ENCODE peak calls at places on chromosomes 1 and 21, in seven cellular contexts. F, D, C, H, B, R and O are unnamed samples.

GRCh38 chr1:2564815-2565415 is 8.7 kb downstream of the TNFRSF14 start:
- DNase-seq in B (no peak), D (no peak), H (no peak), R (no peak), F (no peak), C (no peak), O (peak; percentile 8)

GRCh38 chr1:8213676-8214075 is 104.2 kb upstream of the SLC45A1 start:
- DNase-seq in H (no peak), C (no peak), D (no peak), B (no peak), F (no peak), R (no peak), O (no peak)

GRCh38 chr1:9607352-9607751 is 18.6 kb downstream of the TMEM201 start:
- DNase-seq in F (no peak), R (no peak), H (no peak), B (no peak), C (no peak), D (no peak), O (no peak)

GRCh38 chr1:82398357-82398756 is 597.6 kb downstream of the ADGRL2 start:
- DNase-seq in C (peak; percentile 37), H (no peak), D (no peak), R (no peak), F (no peak), B (no peak), O (no peak)

GRCh38 chr1:66788231-66788939 is 12.7 kb downstream of the INSL5 start:
- DNase-seq in B (no peak), R (no peak), H (no peak), D (no peak), F (no peak), C (peak; percentile 89), O (no peak)

GRCh38 chr21:16770279-16770678 is 742.6 kb upstream of the CXADR start:
- DNase-seq in F (no peak), D (no peak), H (no peak), C (no peak), B (no peak), R (no peak), O (no peak)

GRCh38 chr1:57883145-57883699 is 459.4 kb upstream of the DAB1 start:
- DNase-seq in F (no peak), D (no peak), R (no peak), B (no peak), H (no peak), C (no peak), O (no peak)

GRCh38 chr21:41884501-41885030 is 5.4 kb upstream of the PRDM15 start:
- DNase-seq in R (no peak), D (no peak), B (no peak), F (no peak), C (no peak), H (no peak), O (no peak)

GRCh38 chr1:65255088-65256050 is 54.0 kb upstream of the DNAJC6 start:
- DNase-seq in H (no peak), R (no peak), B (no peak), F (no peak), C (peak; percentile 24), D (peak; percentile 33), O (peak; percentile 10)

GRCh38 chr1:10686404-10687040 is 109.9 kb downstream of the CASZ1 start:
- DNase-seq in D (peak; percentile 81), C (no peak), H (peak; percentile 31), R (no peak), B (no peak), F (no peak), O (no peak)

GRCh38 chr1:102550729-102551384 is 554.1 kb upstream of the OLFM3 start:
- DNase-seq in C (peak; percentile 48), H (no peak), B (no peak), F (no peak), D (peak; percentile 20), R (no peak), O (peak; percentile 9)

GRCh38 chr1:34739613-34740012 is 15.2 kb upstream of the GJB5 start:
- DNase-seq in C (no peak), D (no peak), R (no peak), H (no peak), B (no peak), F (no peak), O (no peak)

GRCh38 chr1:246569248-246570238 is 3.3 kb downstream of the CNST start:
- DNase-seq in R (no peak), D (no peak), F (no peak), B (no peak), C (peak; percentile 81), H (peak; percentile 44), O (no peak)

GRCh38 chr1:59079434-59080135 is 217.3 kb upstream of the FGGY start:
- DNase-seq in C (no peak), D (no peak), H (no peak), F (no peak), R (no peak), B (no peak), O (no peak)

GRCh38 chr1:76865696-76866291 is 1.5 kb upstream of the ST6GALNAC5 start:
- DNase-seq in F (no peak), C (no peak), B (no peak), R (no peak), H (no peak), D (no peak), O (no peak)

GRCh38 chr1:67801903-67802302 is 31.4 kb downstream of the GNG12 start:
- DNase-seq in H (no peak), F (no peak), R (no peak), D (no peak), B (no peak), C (no peak), O (no peak)

GRCh38 chr21:42495765-42496119 is 282 bp downstream of the RSPH1 start:
- DNase-seq in C (peak; percentile 44), D (peak; percentile 70), F (no peak), B (no peak), R (no peak), H (peak; percentile 74), O (no peak)

GRCh38 chr1:154747841-154748766 is 122.0 kb downstream of the KCNN3 start:
- DNase-seq in C (no peak), D (peak; percentile 48), B (no peak), F (no peak), H (peak; percentile 48), R (no peak), O (no peak)

GRCh38 chr1:210363119-210363518 is 34.4 kb downstream of the HHAT start:
- DNase-seq in H (no peak), F (no peak), D (no peak), C (no peak), B (no peak), R (no peak), O (no peak)

GRCh38 chr1:39995973-39996393 is 41.0 kb downstream of the MFSD2A start:
- DNase-seq in H (peak; percentile 13), R (no peak), C (no peak), B (no peak), D (no peak), F (no peak), O (no peak)

GRCh38 chr1:25194576-25195020 is 37.7 kb downstream of the SYF2 start:
- DNase-seq in F (no peak), D (no peak), C (peak; percentile 96), R (no peak), B (no peak), H (no peak), O (no peak)

GRCh38 chr21:15870819-15871218 is 141.0 kb downstream of the USP25 start:
- DNase-seq in C (no peak), F (no peak), H (no peak), B (no peak), R (no peak), D (no peak), O (no peak)

DNA sequence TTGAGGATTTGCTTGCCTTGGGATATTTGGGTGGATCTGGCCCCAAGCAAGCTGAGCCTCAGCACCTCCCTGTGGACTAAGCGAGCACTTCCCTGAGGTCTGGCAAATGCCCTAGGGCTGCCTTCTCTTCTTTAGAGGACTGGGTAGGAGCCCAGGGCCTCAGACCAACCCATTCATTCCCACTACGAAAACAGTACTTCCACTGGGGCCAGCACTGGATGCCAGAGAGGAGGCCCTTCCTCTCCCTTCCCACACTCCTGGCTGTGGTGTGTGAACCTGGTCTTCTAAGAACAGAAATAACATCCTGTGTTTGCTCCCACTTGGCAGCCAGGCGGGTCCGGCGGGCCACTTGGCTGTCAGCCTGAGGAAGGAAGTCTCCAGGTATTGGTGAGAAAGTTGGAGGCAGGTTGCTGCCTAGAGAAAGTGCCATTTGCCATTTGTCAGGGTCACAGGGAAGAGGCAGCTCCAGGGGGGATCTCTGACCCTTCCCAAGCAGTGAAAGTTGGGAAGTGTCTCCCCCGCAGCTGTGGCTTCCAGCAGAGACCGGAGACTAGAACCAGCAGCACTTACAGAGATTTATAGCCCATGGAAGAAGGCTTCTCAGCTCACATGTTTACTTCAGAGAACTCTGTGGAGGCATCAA is 323.5 kb downstream of the SIPA1L2 start:
- DNase-seq in R (peak; percentile 63), B (no peak), H (peak; percentile 60), D (no peak), F (no peak), C (no peak), O (no peak)
- TF ChIP-seq CTCF in R (peak; percentile 46), B (no peak), H (no peak), D (peak; percentile 10), F (no peak), C (peak; percentile 14), O (peak; percentile 13)

GRCh38 chr1:199243423-199244061 is 604.7 kb downstream of the PTPRC start:
- DNase-seq in H (peak; percentile 48), B (peak; percentile 58), C (peak; percentile 64), R (peak; percentile 13), D (peak; percentile 34), F (peak; percentile 53), O (no peak)
- TF ChIP-seq CTCF in H (peak; percentile 23), B (peak; percentile 30), C (peak; percentile 81), R (peak; percentile 63), D (peak; percentile 34), F (peak; percentile 61), O (peak; percentile 40)

DNA sequence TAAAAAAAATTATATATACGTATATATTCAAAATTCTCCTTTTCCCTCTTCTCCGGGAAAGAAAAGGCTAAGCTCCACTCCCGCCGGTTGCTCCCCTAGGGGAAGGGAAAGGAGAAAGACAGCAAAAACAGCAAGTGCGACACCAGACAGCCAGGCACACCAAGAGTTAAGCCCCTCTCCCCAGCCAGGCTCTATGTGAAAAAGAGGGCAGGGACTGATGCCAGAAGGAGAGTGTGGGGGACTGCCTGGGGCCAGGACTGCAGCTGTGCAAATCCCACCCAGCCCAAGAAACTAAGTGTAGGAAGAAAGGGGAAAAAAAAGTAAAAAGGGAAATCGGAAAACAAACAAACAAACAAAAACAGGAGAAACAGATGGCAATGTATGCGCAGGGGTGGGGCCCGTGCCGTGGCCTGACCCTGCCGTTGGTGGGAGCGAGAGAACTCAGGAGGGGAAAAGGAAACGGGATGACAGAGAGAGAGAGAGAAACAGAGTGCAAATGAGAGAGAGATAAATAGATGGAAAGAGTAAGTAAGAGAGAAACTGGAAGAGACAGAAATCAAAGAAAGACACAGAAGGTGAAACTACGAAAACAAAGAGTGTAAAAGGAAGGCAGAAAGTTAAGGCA is 27.6 kb upstream of the FMO1 start:
- DNase-seq in D (peak; percentile 30), F (peak; percentile 36), C (no peak), H (no peak), R (no peak), B (no peak), O (peak; percentile 22)
- TF ChIP-seq CTCF in D (peak; percentile 3), F (no peak), C (no peak), H (no peak), R (no peak), B (no peak), O (peak; percentile 14)

DNA sequence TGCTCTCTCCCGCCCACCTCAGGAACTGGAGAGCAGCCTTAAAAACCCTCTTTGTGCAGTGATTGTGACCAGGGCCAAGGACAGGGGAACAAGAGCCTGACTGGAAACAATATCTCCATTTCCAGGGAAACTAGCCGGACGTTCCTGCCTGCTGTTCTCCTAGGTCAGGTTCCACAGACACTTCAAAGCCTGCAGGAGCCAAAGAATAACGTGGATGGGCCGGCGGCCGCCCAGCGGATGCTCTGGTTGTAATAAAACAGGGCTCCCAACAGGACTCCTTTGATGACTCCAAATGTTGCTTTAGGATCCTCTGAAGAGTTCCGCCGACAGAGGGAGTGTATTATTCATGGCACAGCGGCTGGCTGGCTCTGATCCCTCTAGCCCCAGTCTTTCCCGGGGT is 162.2 kb downstream of the PLXNA2 start:
- DNase-seq in B (no peak), H (no peak), D (no peak), R (no peak), F (peak; percentile 54), C (no peak), O (no peak)
- TF ChIP-seq CTCF in B (no peak), H (no peak), D (peak; percentile 21), R (no peak), F (no peak), C (no peak), O (no peak)